ENCODE peak calls at places on chromosome 11, in six cellular contexts. A is NCI-H460, W is transverse colon, O is MG63, T is skeletal muscle cell, B is HuH-7. R is an unnamed sample.
A peak's percentile ranks its signal among the peaks of the same experiment; 100 is the strongest.

GRCh38 chr11:102630598-102631448 is 5.7 kb upstream of the MMP20 start:
- DNase-seq in A (no peak), W (no peak), O (no peak), T (no peak), B (no peak), R (no peak)

GRCh38 chr11:75342231-75342918 is 9.1 kb downstream of the ARRB1 start:
- DNase-seq in A (no peak), W (no peak), O (no peak), T (no peak), B (no peak), R (no peak)

GRCh38 chr11:128455766-128456165 is 131.6 kb downstream of the ETS1 start:
- DNase-seq in A (no peak), W (no peak), O (no peak), T (peak; percentile 25), B (no peak), R (no peak)

GRCh38 chr11:114399903-114400221 is 449 bp downstream of the C11orf71 start:
- DNase-seq in A (no peak), W (no peak), O (no peak), T (no peak), B (peak; percentile 30), R (no peak)

GRCh38 chr11:57800444-57801184 is 39.0 kb downstream of the CTNND1 start:
- DNase-seq in A (peak; percentile 59), W (no peak), O (no peak), T (peak; percentile 25), B (no peak), R (peak; percentile 65)

GRCh38 chr11:68976095-68976494 is 4.7 kb downstream of the MRGPRD start:
- DNase-seq in A (no peak), W (peak; percentile 0), O (no peak), T (no peak), B (no peak), R (no peak)

GRCh38 chr11:93895106-93895862 is 44.9 kb upstream of the VSTM5 start:
- DNase-seq in A (peak; percentile 30), W (no peak), O (peak; percentile 16), T (no peak), B (peak; percentile 5), R (peak; percentile 41)

GRCh38 chr11:2770556-2771301 is 70.9 kb upstream of the KCNQ1OT1 start:
- DNase-seq in A (no peak), W (no peak), O (no peak), T (no peak), B (no peak), R (no peak)

GRCh38 chr11:85685820-85686459 is at the start of gene CCDC89:
- DNase-seq in A (no peak), W (peak; percentile 48), O (peak; percentile 8), T (peak; percentile 92), B (no peak), R (peak; percentile 78)

GRCh38 chr11:34214961-34215805 is 109.8 kb downstream of the NAT10 start:
- DNase-seq in A (no peak), W (no peak), O (peak; percentile 89), T (no peak), B (no peak), R (no peak)

GRCh38 chr11:69939551-69940245 is 120.5 kb upstream of the FGF3 start:
- DNase-seq in A (no peak), W (no peak), O (no peak), T (no peak), B (no peak), R (no peak)

GRCh38 chr11:114061053-114062049 is 1.8 kb downstream of the ZBTB16 start:
- DNase-seq in A (no peak), W (no peak), O (no peak), T (no peak), B (peak; percentile 44), R (peak; percentile 33)

GRCh38 chr11:75850787-75851186 is 35.8 kb downstream of the UVRAG start:
- DNase-seq in A (no peak), W (no peak), O (no peak), T (no peak), B (no peak), R (no peak)

R was measured in HEK293T.